ENCODE peak calls at places on chromosomes 4 and X, in eight cellular contexts. One of them, this sample, is unnamed.

GRCh38 chr4:168461821-168462220 is 18.5 kb downstream of the DDX60L start:
- DNase-seq in pancreas: no peak
- DNase-seq in NCI-H1694 treated with DMSO at 0.1 percent for 48 hours: no peak
- DNase-seq in NCI-H345: no peak
- DNase-seq in COR-L47: no peak
- DNase-seq in Right ventricle myocardium superior: no peak
- DNase-seq in non-pigmented ciliary epithelial cell: no peak
- DNase-seq in activated CD8-positive, alpha-beta memory T cell treated with anti-CD3 and anti-CD28 coated beads, Interleukin-2, amount 50 U/mL, for 48 hours: no peak
- DNase-seq in this sample: no peak

GRCh38 chr4:7772708-7773385 is 166.8 kb downstream of the AFAP1 start:
- DNase-seq in pancreas: no peak
- DNase-seq in NCI-H1694 treated with DMSO at 0.1 percent for 48 hours: no peak
- DNase-seq in NCI-H345: no peak
- DNase-seq in COR-L47: no peak
- DNase-seq in Right ventricle myocardium superior: peak; percentile 74
- DNase-seq in non-pigmented ciliary epithelial cell: no peak
- DNase-seq in activated CD8-positive, alpha-beta memory T cell treated with anti-CD3 and anti-CD28 coated beads, Interleukin-2, amount 50 U/mL, for 48 hours: no peak
- DNase-seq in this sample: no peak

GRCh38 chrX:113019958-113020357 is 179.3 kb upstream of the AMOT start:
- DNase-seq in pancreas: no peak
- DNase-seq in NCI-H1694 treated with DMSO at 0.1 percent for 48 hours: no peak
- DNase-seq in NCI-H345: no peak
- DNase-seq in COR-L47: no peak
- DNase-seq in Right ventricle myocardium superior: no peak
- DNase-seq in non-pigmented ciliary epithelial cell: no peak
- DNase-seq in activated CD8-positive, alpha-beta memory T cell treated with anti-CD3 and anti-CD28 coated beads, Interleukin-2, amount 50 U/mL, for 48 hours: no peak
- DNase-seq in this sample: no peak

GRCh38 chrX:1336331-1337143 is at the start of gene IL3RA:
- DNase-seq in pancreas: no peak
- DNase-seq in NCI-H1694 treated with DMSO at 0.1 percent for 48 hours: no peak
- DNase-seq in NCI-H345: no peak
- DNase-seq in COR-L47: no peak
- DNase-seq in Right ventricle myocardium superior: peak; percentile 46
- DNase-seq in non-pigmented ciliary epithelial cell: no peak
- DNase-seq in activated CD8-positive, alpha-beta memory T cell treated with anti-CD3 and anti-CD28 coated beads, Interleukin-2, amount 50 U/mL, for 48 hours: no peak
- DNase-seq in this sample: no peak

GRCh38 chrX:78979789-78980464 is 34.7 kb downstream of the P2RY10 start:
- DNase-seq in pancreas: no peak
- DNase-seq in NCI-H1694 treated with DMSO at 0.1 percent for 48 hours: no peak
- DNase-seq in NCI-H345: no peak
- DNase-seq in COR-L47: no peak
- DNase-seq in Right ventricle myocardium superior: no peak
- DNase-seq in non-pigmented ciliary epithelial cell: no peak
- DNase-seq in activated CD8-positive, alpha-beta memory T cell treated with anti-CD3 and anti-CD28 coated beads, Interleukin-2, amount 50 U/mL, for 48 hours: no peak
- DNase-seq in this sample: no peak

GRCh38 chrX:133897593-133898163 is 87.7 kb downstream of the GPC3 start:
- DNase-seq in pancreas: no peak
- DNase-seq in NCI-H1694 treated with DMSO at 0.1 percent for 48 hours: peak; percentile 18
- DNase-seq in NCI-H345: no peak
- DNase-seq in COR-L47: no peak
- DNase-seq in Right ventricle myocardium superior: no peak
- DNase-seq in non-pigmented ciliary epithelial cell: no peak
- DNase-seq in activated CD8-positive, alpha-beta memory T cell treated with anti-CD3 and anti-CD28 coated beads, Interleukin-2, amount 50 U/mL, for 48 hours: no peak
- DNase-seq in this sample: no peak

GRCh38 chr4:10998826-10999225 is 314.3 kb upstream of the CLNK start:
- DNase-seq in pancreas: no peak
- DNase-seq in NCI-H1694 treated with DMSO at 0.1 percent for 48 hours: no peak
- DNase-seq in NCI-H345: no peak
- DNase-seq in COR-L47: no peak
- DNase-seq in Right ventricle myocardium superior: no peak
- DNase-seq in non-pigmented ciliary epithelial cell: peak; percentile 46
- DNase-seq in activated CD8-positive, alpha-beta memory T cell treated with anti-CD3 and anti-CD28 coated beads, Interleukin-2, amount 50 U/mL, for 48 hours: no peak
- DNase-seq in this sample: peak; percentile 1

GRCh38 chrX:24979081-24979480 is 36.7 kb downstream of the ARX start:
- DNase-seq in pancreas: no peak
- DNase-seq in NCI-H1694 treated with DMSO at 0.1 percent for 48 hours: no peak
- DNase-seq in NCI-H345: no peak
- DNase-seq in COR-L47: no peak
- DNase-seq in Right ventricle myocardium superior: no peak
- DNase-seq in non-pigmented ciliary epithelial cell: no peak
- DNase-seq in activated CD8-positive, alpha-beta memory T cell treated with anti-CD3 and anti-CD28 coated beads, Interleukin-2, amount 50 U/mL, for 48 hours: no peak
- DNase-seq in this sample: peak; percentile 57

GRCh38 chr4:84907145-84907544 is 59.3 kb downstream of the WDFY3 start:
- DNase-seq in pancreas: no peak
- DNase-seq in NCI-H1694 treated with DMSO at 0.1 percent for 48 hours: no peak
- DNase-seq in NCI-H345: no peak
- DNase-seq in COR-L47: no peak
- DNase-seq in Right ventricle myocardium superior: no peak
- DNase-seq in non-pigmented ciliary epithelial cell: no peak
- DNase-seq in activated CD8-positive, alpha-beta memory T cell treated with anti-CD3 and anti-CD28 coated beads, Interleukin-2, amount 50 U/mL, for 48 hours: no peak
- DNase-seq in this sample: no peak

GRCh38 chr4:112593438-112594133 is 43.1 kb downstream of the ZGRF1 start:
- DNase-seq in pancreas: no peak
- DNase-seq in NCI-H1694 treated with DMSO at 0.1 percent for 48 hours: no peak
- DNase-seq in NCI-H345: no peak
- DNase-seq in COR-L47: no peak
- DNase-seq in Right ventricle myocardium superior: no peak
- DNase-seq in non-pigmented ciliary epithelial cell: no peak
- DNase-seq in activated CD8-positive, alpha-beta memory T cell treated with anti-CD3 and anti-CD28 coated beads, Interleukin-2, amount 50 U/mL, for 48 hours: no peak
- DNase-seq in this sample: no peak

GRCh38 chr4:72909461-72909860 is 160.1 kb downstream of the COX18 start:
- DNase-seq in pancreas: peak; percentile 42
- DNase-seq in NCI-H1694 treated with DMSO at 0.1 percent for 48 hours: no peak
- DNase-seq in NCI-H345: no peak
- DNase-seq in COR-L47: no peak
- DNase-seq in Right ventricle myocardium superior: no peak
- DNase-seq in non-pigmented ciliary epithelial cell: no peak
- DNase-seq in activated CD8-positive, alpha-beta memory T cell treated with anti-CD3 and anti-CD28 coated beads, Interleukin-2, amount 50 U/mL, for 48 hours: no peak
- DNase-seq in this sample: no peak

GRCh38 chrX:155052738-155053498 is 18.0 kb downstream of the CMC4 start:
- DNase-seq in pancreas: no peak
- DNase-seq in NCI-H1694 treated with DMSO at 0.1 percent for 48 hours: no peak
- DNase-seq in NCI-H345: no peak
- DNase-seq in COR-L47: no peak
- DNase-seq in Right ventricle myocardium superior: no peak
- DNase-seq in non-pigmented ciliary epithelial cell: no peak
- DNase-seq in activated CD8-positive, alpha-beta memory T cell treated with anti-CD3 and anti-CD28 coated beads, Interleukin-2, amount 50 U/mL, for 48 hours: no peak
- DNase-seq in this sample: no peak

GRCh38 chrX:3371163-3371562 is 24.7 kb upstream of the MXRA5 start:
- DNase-seq in pancreas: no peak
- DNase-seq in NCI-H1694 treated with DMSO at 0.1 percent for 48 hours: no peak
- DNase-seq in NCI-H345: no peak
- DNase-seq in COR-L47: no peak
- DNase-seq in Right ventricle myocardium superior: no peak
- DNase-seq in non-pigmented ciliary epithelial cell: no peak
- DNase-seq in activated CD8-positive, alpha-beta memory T cell treated with anti-CD3 and anti-CD28 coated beads, Interleukin-2, amount 50 U/mL, for 48 hours: no peak
- DNase-seq in this sample: no peak

GRCh38 chrX:28552882-28553829 is 34.1 kb upstream of the IL1RAPL1 start:
- DNase-seq in pancreas: no peak
- DNase-seq in NCI-H1694 treated with DMSO at 0.1 percent for 48 hours: no peak
- DNase-seq in NCI-H345: no peak
- DNase-seq in COR-L47: no peak
- DNase-seq in Right ventricle myocardium superior: no peak
- DNase-seq in non-pigmented ciliary epithelial cell: no peak
- DNase-seq in activated CD8-positive, alpha-beta memory T cell treated with anti-CD3 and anti-CD28 coated beads, Interleukin-2, amount 50 U/mL, for 48 hours: no peak
- DNase-seq in this sample: no peak

GRCh38 chr4:23291139-23291538 is 598.4 kb downstream of the GBA3 start:
- DNase-seq in pancreas: no peak
- DNase-seq in NCI-H1694 treated with DMSO at 0.1 percent for 48 hours: no peak
- DNase-seq in NCI-H345: no peak
- DNase-seq in COR-L47: no peak
- DNase-seq in Right ventricle myocardium superior: no peak
- DNase-seq in non-pigmented ciliary epithelial cell: no peak
- DNase-seq in activated CD8-positive, alpha-beta memory T cell treated with anti-CD3 and anti-CD28 coated beads, Interleukin-2, amount 50 U/mL, for 48 hours: no peak
- DNase-seq in this sample: no peak

GRCh38 chr4:145487626-145488025 is 6.0 kb downstream of the SMAD1 start:
- DNase-seq in pancreas: no peak
- DNase-seq in NCI-H1694 treated with DMSO at 0.1 percent for 48 hours: no peak
- DNase-seq in NCI-H345: no peak
- DNase-seq in COR-L47: no peak
- DNase-seq in Right ventricle myocardium superior: no peak
- DNase-seq in non-pigmented ciliary epithelial cell: no peak
- DNase-seq in activated CD8-positive, alpha-beta memory T cell treated with anti-CD3 and anti-CD28 coated beads, Interleukin-2, amount 50 U/mL, for 48 hours: no peak
- DNase-seq in this sample: no peak

GRCh38 chr4:116180056-116180690 is 905.2 kb downstream of the TRAM1L1 start:
- DNase-seq in pancreas: no peak
- DNase-seq in NCI-H1694 treated with DMSO at 0.1 percent for 48 hours: peak; percentile 46
- DNase-seq in NCI-H345: peak; percentile 41
- DNase-seq in COR-L47: peak; percentile 16
- DNase-seq in Right ventricle myocardium superior: no peak
- DNase-seq in non-pigmented ciliary epithelial cell: no peak
- DNase-seq in activated CD8-positive, alpha-beta memory T cell treated with anti-CD3 and anti-CD28 coated beads, Interleukin-2, amount 50 U/mL, for 48 hours: no peak
- DNase-seq in this sample: no peak

GRCh38 chrX:19129694-19130093 is 7.4 kb upstream of the ADGRG2 start:
- DNase-seq in pancreas: no peak
- DNase-seq in NCI-H1694 treated with DMSO at 0.1 percent for 48 hours: no peak
- DNase-seq in NCI-H345: no peak
- DNase-seq in COR-L47: no peak
- DNase-seq in Right ventricle myocardium superior: no peak
- DNase-seq in non-pigmented ciliary epithelial cell: no peak
- DNase-seq in activated CD8-positive, alpha-beta memory T cell treated with anti-CD3 and anti-CD28 coated beads, Interleukin-2, amount 50 U/mL, for 48 hours: no peak
- DNase-seq in this sample: no peak

GRCh38 chr4:183816882-183817509 is 88.1 kb upstream of the STOX2 start:
- DNase-seq in pancreas: no peak
- DNase-seq in NCI-H1694 treated with DMSO at 0.1 percent for 48 hours: no peak
- DNase-seq in NCI-H345: no peak
- DNase-seq in COR-L47: no peak
- DNase-seq in Right ventricle myocardium superior: no peak
- DNase-seq in non-pigmented ciliary epithelial cell: no peak
- DNase-seq in activated CD8-positive, alpha-beta memory T cell treated with anti-CD3 and anti-CD28 coated beads, Interleukin-2, amount 50 U/mL, for 48 hours: no peak
- DNase-seq in this sample: peak; percentile 80

GRCh38 chr4:180500146-180500545 is 1743.1 kb upstream of the TENM3 start:
- DNase-seq in pancreas: no peak
- DNase-seq in NCI-H1694 treated with DMSO at 0.1 percent for 48 hours: no peak
- DNase-seq in NCI-H345: no peak
- DNase-seq in COR-L47: no peak
- DNase-seq in Right ventricle myocardium superior: no peak
- DNase-seq in non-pigmented ciliary epithelial cell: no peak
- DNase-seq in activated CD8-positive, alpha-beta memory T cell treated with anti-CD3 and anti-CD28 coated beads, Interleukin-2, amount 50 U/mL, for 48 hours: no peak
- DNase-seq in this sample: no peak

GRCh38 chrX:139293991-139294390 is 236.5 kb upstream of the F9 start:
- DNase-seq in pancreas: no peak
- DNase-seq in NCI-H1694 treated with DMSO at 0.1 percent for 48 hours: no peak
- DNase-seq in NCI-H345: no peak
- DNase-seq in COR-L47: no peak
- DNase-seq in Right ventricle myocardium superior: no peak
- DNase-seq in non-pigmented ciliary epithelial cell: no peak
- DNase-seq in activated CD8-positive, alpha-beta memory T cell treated with anti-CD3 and anti-CD28 coated beads, Interleukin-2, amount 50 U/mL, for 48 hours: no peak
- DNase-seq in this sample: no peak

GRCh38 chr4:74590476-74590875 is 145.5 kb downstream of the AREG start:
- DNase-seq in pancreas: no peak
- DNase-seq in NCI-H1694 treated with DMSO at 0.1 percent for 48 hours: no peak
- DNase-seq in NCI-H345: no peak
- DNase-seq in COR-L47: no peak
- DNase-seq in Right ventricle myocardium superior: no peak
- DNase-seq in non-pigmented ciliary epithelial cell: no peak
- DNase-seq in activated CD8-positive, alpha-beta memory T cell treated with anti-CD3 and anti-CD28 coated beads, Interleukin-2, amount 50 U/mL, for 48 hours: no peak
- DNase-seq in this sample: no peak

GRCh38 chr4:4866124-4866832 is 6.8 kb downstream of the MSX1 start:
- DNase-seq in pancreas: no peak
- DNase-seq in NCI-H1694 treated with DMSO at 0.1 percent for 48 hours: peak; percentile 40
- DNase-seq in NCI-H345: no peak
- DNase-seq in COR-L47: no peak
- DNase-seq in Right ventricle myocardium superior: no peak
- DNase-seq in non-pigmented ciliary epithelial cell: no peak
- DNase-seq in activated CD8-positive, alpha-beta memory T cell treated with anti-CD3 and anti-CD28 coated beads, Interleukin-2, amount 50 U/mL, for 48 hours: peak; percentile 61
- DNase-seq in this sample: no peak